ENCODE peak calls at places on chromosomes 13 and 19, in eight cellular contexts. F, D, B, K, P, U, J and G are unnamed samples.

GRCh38 chr13:76884167-76884566 is 2.0 kb downstream of the KCTD12 start:
- DNase-seq in F (peak; percentile 30), D (peak; percentile 2), B (peak; percentile 15), K (peak; percentile 41), P (peak; percentile 78), U (no peak), J (no peak), G (peak; percentile 80)

GRCh38 chr19:56076413-56076998 is 44.6 kb downstream of the ZNF787 start:
- DNase-seq in F (peak; percentile 28), D (peak; percentile 20), B (peak; percentile 75), K (peak; percentile 67), P (no peak), U (no peak), J (no peak), G (peak; percentile 39)

GRCh38 chr19:36221474-36221873 is 6.6 kb downstream of the ZNF146 start:
- DNase-seq in F (no peak), D (no peak), B (no peak), K (no peak), P (no peak), U (no peak), J (no peak), G (no peak)

GRCh38 chr19:17103177-17103576 is 27.6 kb downstream of the MYO9B start:
- DNase-seq in F (no peak), D (no peak), B (peak; percentile 25), K (peak; percentile 49), P (no peak), U (no peak), J (no peak), G (peak; percentile 27)

GRCh38 chr13:41658057-41658642 is 200.8 kb downstream of the RGCC start:
- DNase-seq in F (no peak), D (no peak), B (no peak), K (no peak), P (no peak), U (no peak), J (no peak), G (no peak)

GRCh38 chr13:30738526-30738925 is 3.2 kb downstream of the ALOX5AP start:
- DNase-seq in F (no peak), D (no peak), B (no peak), K (no peak), P (no peak), U (no peak), J (no peak), G (no peak)

GRCh38 chr13:99276706-99277105 is 18.5 kb upstream of the GPR18 start:
- DNase-seq in F (no peak), D (no peak), B (no peak), K (no peak), P (no peak), U (no peak), J (no peak), G (no peak)

GRCh38 chr19:38267780-38268430 is 3.5 kb downstream of the SPINT2 start:
- DNase-seq in F (no peak), D (peak; percentile 3), B (no peak), K (peak; percentile 61), P (no peak), U (no peak), J (no peak), G (no peak)

GRCh38 chr13:73421310-73421912 is 362.6 kb downstream of the KLF5 start:
- DNase-seq in F (peak; percentile 62), D (no peak), B (no peak), K (no peak), P (no peak), U (no peak), J (peak; percentile 26), G (no peak)